ENCODE peak calls at places on chromosomes 4 and X, in ten cellular contexts. One of them, this sample, is unnamed.
A peak's percentile ranks its signal among the peaks of the same experiment; 100 is the strongest.

GRCh38 chrX:10099411-10099810 is 57.4 kb upstream of the CLCN4 start:
- DNase-seq in activated naive CD4-positive, alpha-beta T cell: no peak
- DNase-seq in Panc1: no peak
- DNase-seq in WTC11: no peak
- DNase-seq in activated naive CD8-positive, alpha-beta T cell treated with anti-CD3 and anti-CD28 coated beads, Interleukin-2, amount 50 U/mL, for 24 hours: no peak
- DNase-seq in naive thymus-derived CD4-positive, alpha-beta T cell: no peak
- DNase-seq in WERI-Rb-1: no peak
- DNase-seq in pancreas: no peak
- DNase-seq in A549: no peak
- DNase-seq in LoVo: no peak
- DNase-seq in this sample: no peak

GRCh38 chr4:8332891-8333331 is 63.4 kb downstream of the HTRA3 start:
- DNase-seq in WTC11: no peak
- DNase-seq in LoVo: no peak
- DNase-seq in activated naive CD8-positive, alpha-beta T cell treated with anti-CD3 and anti-CD28 coated beads, Interleukin-2, amount 50 U/mL, for 24 hours: no peak
- DNase-seq in pancreas: no peak
- DNase-seq in WERI-Rb-1: peak; percentile 1
- DNase-seq in A549: no peak
- DNase-seq in Panc1: no peak
- DNase-seq in activated naive CD4-positive, alpha-beta T cell: no peak
- DNase-seq in naive thymus-derived CD4-positive, alpha-beta T cell: no peak
- DNase-seq in this sample: no peak

GRCh38 chr4:3683744-3684421 is 82.3 kb upstream of the ADRA2C start:
- DNase-seq in LoVo: no peak
- DNase-seq in WTC11: peak; percentile 9
- DNase-seq in activated naive CD4-positive, alpha-beta T cell: no peak
- DNase-seq in A549: no peak
- DNase-seq in WERI-Rb-1: no peak
- DNase-seq in pancreas: no peak
- DNase-seq in Panc1: no peak
- DNase-seq in activated naive CD8-positive, alpha-beta T cell treated with anti-CD3 and anti-CD28 coated beads, Interleukin-2, amount 50 U/mL, for 24 hours: no peak
- DNase-seq in naive thymus-derived CD4-positive, alpha-beta T cell: no peak
- DNase-seq in this sample: no peak

GRCh38 chr4:107579099-107579498 is 140.9 kb downstream of the PAPSS1 start:
- DNase-seq in WTC11: no peak
- DNase-seq in activated naive CD4-positive, alpha-beta T cell: no peak
- DNase-seq in activated naive CD8-positive, alpha-beta T cell treated with anti-CD3 and anti-CD28 coated beads, Interleukin-2, amount 50 U/mL, for 24 hours: no peak
- DNase-seq in LoVo: no peak
- DNase-seq in naive thymus-derived CD4-positive, alpha-beta T cell: no peak
- DNase-seq in Panc1: no peak
- DNase-seq in A549: peak; percentile 21
- DNase-seq in WERI-Rb-1: peak; percentile 50
- DNase-seq in pancreas: no peak
- DNase-seq in this sample: no peak

GRCh38 chr4:148515248-148515647 is 73.0 kb upstream of the NR3C2 start:
- DNase-seq in pancreas: no peak
- DNase-seq in activated naive CD4-positive, alpha-beta T cell: no peak
- DNase-seq in naive thymus-derived CD4-positive, alpha-beta T cell: no peak
- DNase-seq in A549: no peak
- DNase-seq in Panc1: no peak
- DNase-seq in LoVo: peak; percentile 56
- DNase-seq in WERI-Rb-1: no peak
- DNase-seq in activated naive CD8-positive, alpha-beta T cell treated with anti-CD3 and anti-CD28 coated beads, Interleukin-2, amount 50 U/mL, for 24 hours: no peak
- DNase-seq in WTC11: no peak
- DNase-seq in this sample: no peak

GRCh38 chr4:129239088-129239487 is 143.1 kb downstream of the C4orf33 start:
- DNase-seq in pancreas: no peak
- DNase-seq in WTC11: no peak
- DNase-seq in WERI-Rb-1: no peak
- DNase-seq in A549: peak; percentile 3
- DNase-seq in activated naive CD4-positive, alpha-beta T cell: no peak
- DNase-seq in Panc1: no peak
- DNase-seq in LoVo: no peak
- DNase-seq in activated naive CD8-positive, alpha-beta T cell treated with anti-CD3 and anti-CD28 coated beads, Interleukin-2, amount 50 U/mL, for 24 hours: no peak
- DNase-seq in naive thymus-derived CD4-positive, alpha-beta T cell: no peak
- DNase-seq in this sample: no peak

GRCh38 chrX:130091976-130092522 is 18.2 kb downstream of the ELF4 start:
- DNase-seq in WERI-Rb-1: peak; percentile 58
- DNase-seq in pancreas: no peak
- DNase-seq in activated naive CD8-positive, alpha-beta T cell treated with anti-CD3 and anti-CD28 coated beads, Interleukin-2, amount 50 U/mL, for 24 hours: peak; percentile 79
- DNase-seq in LoVo: no peak
- DNase-seq in A549: no peak
- DNase-seq in activated naive CD4-positive, alpha-beta T cell: peak; percentile 37
- DNase-seq in Panc1: no peak
- DNase-seq in naive thymus-derived CD4-positive, alpha-beta T cell: peak; percentile 87
- DNase-seq in WTC11: peak; percentile 26
- DNase-seq in this sample: peak; percentile 83

GRCh38 chr4:109183851-109184345 is 118.6 kb downstream of the COL25A1 start:
- DNase-seq in WERI-Rb-1: no peak
- DNase-seq in activated naive CD8-positive, alpha-beta T cell treated with anti-CD3 and anti-CD28 coated beads, Interleukin-2, amount 50 U/mL, for 24 hours: no peak
- DNase-seq in WTC11: no peak
- DNase-seq in LoVo: no peak
- DNase-seq in activated naive CD4-positive, alpha-beta T cell: no peak
- DNase-seq in Panc1: no peak
- DNase-seq in naive thymus-derived CD4-positive, alpha-beta T cell: no peak
- DNase-seq in pancreas: no peak
- DNase-seq in A549: no peak
- DNase-seq in this sample: no peak

GRCh38 chr4:184930026-184930425 is 88.3 kb upstream of the HELT start:
- DNase-seq in naive thymus-derived CD4-positive, alpha-beta T cell: no peak
- DNase-seq in Panc1: no peak
- DNase-seq in LoVo: no peak
- DNase-seq in A549: no peak
- DNase-seq in pancreas: no peak
- DNase-seq in WERI-Rb-1: no peak
- DNase-seq in WTC11: no peak
- DNase-seq in activated naive CD4-positive, alpha-beta T cell: no peak
- DNase-seq in activated naive CD8-positive, alpha-beta T cell treated with anti-CD3 and anti-CD28 coated beads, Interleukin-2, amount 50 U/mL, for 24 hours: no peak
- DNase-seq in this sample: no peak

GRCh38 chr4:140237616-140238352 is 83.8 kb upstream of the MAML3 start:
- DNase-seq in WERI-Rb-1: peak; percentile 83
- DNase-seq in naive thymus-derived CD4-positive, alpha-beta T cell: no peak
- DNase-seq in pancreas: peak; percentile 40
- DNase-seq in LoVo: no peak
- DNase-seq in activated naive CD4-positive, alpha-beta T cell: no peak
- DNase-seq in Panc1: no peak
- DNase-seq in A549: no peak
- DNase-seq in activated naive CD8-positive, alpha-beta T cell treated with anti-CD3 and anti-CD28 coated beads, Interleukin-2, amount 50 U/mL, for 24 hours: no peak
- DNase-seq in WTC11: peak; percentile 68
- DNase-seq in this sample: no peak

GRCh38 chr4:88690355-88690754 is 7.3 kb downstream of the NAP1L5 start:
- DNase-seq in naive thymus-derived CD4-positive, alpha-beta T cell: no peak
- DNase-seq in WTC11: no peak
- DNase-seq in activated naive CD8-positive, alpha-beta T cell treated with anti-CD3 and anti-CD28 coated beads, Interleukin-2, amount 50 U/mL, for 24 hours: no peak
- DNase-seq in LoVo: no peak
- DNase-seq in A549: peak; percentile 18
- DNase-seq in pancreas: no peak
- DNase-seq in Panc1: no peak
- DNase-seq in activated naive CD4-positive, alpha-beta T cell: no peak
- DNase-seq in WERI-Rb-1: no peak
- DNase-seq in this sample: no peak

GRCh38 chrX:47587906-47588735 is 5.9 kb downstream of the TIMP1 start:
- DNase-seq in WERI-Rb-1: no peak
- DNase-seq in activated naive CD8-positive, alpha-beta T cell treated with anti-CD3 and anti-CD28 coated beads, Interleukin-2, amount 50 U/mL, for 24 hours: no peak
- DNase-seq in WTC11: no peak
- DNase-seq in A549: no peak
- DNase-seq in activated naive CD4-positive, alpha-beta T cell: no peak
- DNase-seq in naive thymus-derived CD4-positive, alpha-beta T cell: no peak
- DNase-seq in Panc1: no peak
- DNase-seq in LoVo: no peak
- DNase-seq in pancreas: no peak
- DNase-seq in this sample: no peak

GRCh38 chrX:86806786-86807185 is 658.5 kb downstream of the DACH2 start:
- DNase-seq in activated naive CD8-positive, alpha-beta T cell treated with anti-CD3 and anti-CD28 coated beads, Interleukin-2, amount 50 U/mL, for 24 hours: no peak
- DNase-seq in pancreas: no peak
- DNase-seq in A549: peak; percentile 23
- DNase-seq in LoVo: peak; percentile 1
- DNase-seq in activated naive CD4-positive, alpha-beta T cell: no peak
- DNase-seq in Panc1: peak; percentile 15
- DNase-seq in WTC11: peak; percentile 21
- DNase-seq in naive thymus-derived CD4-positive, alpha-beta T cell: no peak
- DNase-seq in WERI-Rb-1: peak; percentile 35
- DNase-seq in this sample: no peak

GRCh38 chrX:48890934-48891401 is 6.6 kb downstream of the TIMM17B start:
- DNase-seq in WERI-Rb-1: no peak
- DNase-seq in pancreas: no peak
- DNase-seq in activated naive CD4-positive, alpha-beta T cell: no peak
- DNase-seq in Panc1: no peak
- DNase-seq in activated naive CD8-positive, alpha-beta T cell treated with anti-CD3 and anti-CD28 coated beads, Interleukin-2, amount 50 U/mL, for 24 hours: peak; percentile 19
- DNase-seq in A549: no peak
- DNase-seq in naive thymus-derived CD4-positive, alpha-beta T cell: no peak
- DNase-seq in WTC11: peak; percentile 31
- DNase-seq in LoVo: no peak
- DNase-seq in this sample: no peak

GRCh38 chr4:124530464-124531077 is 182.0 kb downstream of the ANKRD50 start:
- DNase-seq in LoVo: peak; percentile 3
- DNase-seq in WERI-Rb-1: no peak
- DNase-seq in activated naive CD4-positive, alpha-beta T cell: no peak
- DNase-seq in A549: peak; percentile 40
- DNase-seq in Panc1: no peak
- DNase-seq in WTC11: no peak
- DNase-seq in naive thymus-derived CD4-positive, alpha-beta T cell: no peak
- DNase-seq in activated naive CD8-positive, alpha-beta T cell treated with anti-CD3 and anti-CD28 coated beads, Interleukin-2, amount 50 U/mL, for 24 hours: no peak
- DNase-seq in pancreas: no peak
- DNase-seq in this sample: no peak